ENCODE peak calls at places on chromosomes 7 and 10, in seven cellular contexts. X, Q, B, Y, T, G and V are unnamed samples.

GRCh38 chr10:79331226-79331625 is 16.0 kb upstream of the PPIF start:
- DNase-seq in Y (no peak), B (no peak), X (no peak), G (no peak), Q (peak; percentile 29), T (no peak), V (no peak)

GRCh38 chr7:87398441-87398840 is 53.0 kb downstream of the CROT start:
- DNase-seq in G (no peak), Y (no peak), T (no peak), X (no peak), Q (peak; percentile 79), B (peak; percentile 12), V (no peak)

GRCh38 chr10:132793871-132794849 is 8.2 kb upstream of the NKX6-2 start:
- DNase-seq in Q (no peak), X (no peak), Y (no peak), B (no peak), G (no peak), T (no peak), V (no peak)

GRCh38 chr7:157627033-157627432 is 290.2 kb downstream of the DNAJB6 start:
- DNase-seq in X (no peak), T (no peak), B (no peak), G (no peak), Q (no peak), Y (no peak), V (no peak)

GRCh38 chr7:32453286-32454011 is 36.7 kb downstream of the LSM5 start:
- DNase-seq in T (no peak), G (no peak), X (no peak), Y (no peak), Q (no peak), B (no peak), V (no peak)

GRCh38 chr7:42232275-42232674 is 4.7 kb downstream of the GLI3 start:
- DNase-seq in G (no peak), Y (peak; percentile 76), X (no peak), B (peak; percentile 70), T (no peak), Q (peak; percentile 31), V (peak; percentile 56)

GRCh38 chr10:43056568-43057011 is 20.3 kb upstream of the RET start:
- DNase-seq in Q (no peak), G (no peak), Y (no peak), X (no peak), B (no peak), T (no peak), V (no peak)

GRCh38 chr7:29412912-29413311 is 150.7 kb upstream of the PRR15 start:
- DNase-seq in T (no peak), B (no peak), Y (no peak), X (no peak), Q (no peak), G (no peak), V (no peak)

GRCh38 chr10:35639651-35640311 is 2.3 kb downstream of the FZD8 start:
- DNase-seq in B (peak; percentile 69), X (peak; percentile 74), Y (peak; percentile 90), Q (peak; percentile 70), T (no peak), G (peak; percentile 43), V (no peak)

GRCh38 chr7:150716368-150716767 is at the start of gene GIMAP1:
- DNase-seq in B (no peak), Y (no peak), X (no peak), G (no peak), Q (no peak), T (no peak), V (no peak)

GRCh38 chr7:129845178-129845971 is 107.4 kb downstream of the UBE2H start:
- DNase-seq in G (no peak), Y (no peak), Q (peak; percentile 82), X (no peak), T (no peak), B (peak; percentile 80), V (no peak)

GRCh38 chr10:118504044-118504944 is 91.2 kb downstream of the PRLHR start:
- DNase-seq in G (no peak), Q (peak; percentile 3), T (no peak), X (no peak), Y (peak; percentile 78), B (no peak), V (peak; percentile 65)

GRCh38 chr10:59325116-59325515 is 37.2 kb downstream of the FAM13C start:
- DNase-seq in Q (no peak), G (no peak), B (no peak), X (no peak), T (no peak), Y (no peak), V (peak; percentile 34)
- H2BK120ac ChIP-seq in Q (no peak overlapping the region), G (no peak overlapping the region), B (no peak overlapping the region), X (no peak overlapping the region), T (no peak overlapping the region), Y (no peak overlapping the region), V (no peak overlapping the region)

GRCh38 chr10:4662576-4663161 is 163.3 kb upstream of the AKR1E2 start:
- DNase-seq in X (no peak), T (no peak), Q (no peak), B (peak; percentile 70), G (no peak), Y (peak; percentile 11), V (no peak)
- H3K9ac ChIP-seq in X (no peak overlapping the region), T (no peak overlapping the region), Q (peak overlapping the region; percentile 37), B (peak overlapping the region; percentile 86), G (no peak overlapping the region), Y (no peak overlapping the region), V (peak overlapping the region; percentile 18)

GRCh38 chr10:96643920-96644319 is 57.1 kb upstream of the TM9SF3 start:
- DNase-seq in Y (peak; percentile 28), Q (no peak), X (no peak), G (no peak), B (no peak), T (no peak), V (no peak)

GRCh38 chr10:96642973-96643372 is 56.2 kb upstream of the TM9SF3 start:
- DNase-seq in Y (peak; percentile 52), B (no peak), Q (peak; percentile 31), X (peak; percentile 67), T (peak; percentile 13), G (peak; percentile 29), V (peak; percentile 87)

GRCh38 chr10:96641396-96641795 is 54.6 kb upstream of the TM9SF3 start:
- DNase-seq in X (no peak), Q (no peak), Y (no peak), B (no peak), T (no peak), G (no peak), V (no peak)

GRCh38 chr10:96642530-96642929 is 55.7 kb upstream of the TM9SF3 start:
- DNase-seq in Y (no peak), B (no peak), Q (no peak), G (no peak), X (no peak), T (no peak), V (no peak)

DNA sequence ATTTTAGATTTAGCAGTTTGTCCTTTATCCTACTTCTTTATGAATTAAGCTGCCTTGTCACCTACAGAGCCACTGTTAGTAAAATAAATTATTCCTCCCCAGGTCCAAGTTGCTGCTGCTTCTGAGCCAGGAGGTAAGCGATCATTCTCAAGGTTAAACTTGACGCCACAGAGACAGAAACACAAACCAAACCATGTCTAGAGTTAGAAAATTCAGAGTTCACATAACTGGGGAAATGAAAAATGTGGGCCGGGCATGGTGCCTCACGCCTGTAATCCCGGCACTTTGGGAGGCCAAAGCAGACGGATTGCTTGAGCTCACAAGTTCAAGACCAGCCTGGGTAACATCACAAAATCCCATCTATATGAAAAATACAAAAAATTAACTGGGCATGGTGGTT is 55.1 kb upstream of the TM9SF3 start:
- DNase-seq in Q (no peak), G (no peak), T (no peak), X (no peak), B (no peak), Y (no peak), V (no peak)
- H3K4me2 ChIP-seq in Q (no peak overlapping the region), G (no peak overlapping the region), T (no peak overlapping the region), X (no peak overlapping the region), B (no peak overlapping the region), Y (no peak overlapping the region), V (no peak overlapping the region)

GRCh38 chr10:52443419-52444388 is 129.6 kb downstream of the DKK1 start:
- DNase-seq in G (no peak), Q (peak; percentile 87), X (no peak), B (peak; percentile 73), Y (no peak), T (no peak), V (no peak)
- H2BK120ac ChIP-seq in G (no peak overlapping the region), Q (peak overlapping the region; percentile 86), X (no peak overlapping the region), B (no peak overlapping the region), Y (no peak overlapping the region), T (no peak overlapping the region), V (no peak overlapping the region)